ENCODE peak calls at places on chromosomes 5 and 9, in four cellular contexts. One of them, this sample, is unnamed.

GRCh38 chr5:131589510-131590348 is 45.3 kb downstream of the RAPGEF6 start:
- DNase-seq in H9: peak
- DNase-seq in stimulated activated CD8-positive, alpha-beta memory T cell treated with anti-CD3 and anti-CD28 coated beads, Interleukin-4, amount 100 ng/mL, for 24 hours: no peak
- DNase-seq in HuH-7: peak
- DNase-seq in this sample: no peak

GRCh38 chr9:86706391-86706790 is 240.9 kb downstream of the GAS1 start:
- DNase-seq in H9: no peak
- DNase-seq in stimulated activated CD8-positive, alpha-beta memory T cell treated with anti-CD3 and anti-CD28 coated beads, Interleukin-4, amount 100 ng/mL, for 24 hours: no peak
- DNase-seq in HuH-7: no peak
- DNase-seq in this sample: no peak

GRCh38 chr5:82297711-82298110 is 19.6 kb upstream of the RPS23 start:
- DNase-seq in H9: no peak
- DNase-seq in stimulated activated CD8-positive, alpha-beta memory T cell treated with anti-CD3 and anti-CD28 coated beads, Interleukin-4, amount 100 ng/mL, for 24 hours: no peak
- DNase-seq in HuH-7: no peak
- DNase-seq in this sample: no peak

GRCh38 chr9:138051586-138052321 is 174.2 kb downstream of the CACNA1B start:
- DNase-seq in H9: no peak
- DNase-seq in stimulated activated CD8-positive, alpha-beta memory T cell treated with anti-CD3 and anti-CD28 coated beads, Interleukin-4, amount 100 ng/mL, for 24 hours: no peak
- DNase-seq in HuH-7: no peak
- DNase-seq in this sample: no peak

GRCh38 chr9:33418090-33418489 is 15.7 kb upstream of the AQP7 start:
- DNase-seq in H9: no peak
- DNase-seq in stimulated activated CD8-positive, alpha-beta memory T cell treated with anti-CD3 and anti-CD28 coated beads, Interleukin-4, amount 100 ng/mL, for 24 hours: no peak
- DNase-seq in HuH-7: no peak
- DNase-seq in this sample: no peak

GRCh38 chr5:149141957-149142851 is 911 bp downstream of the ABLIM3 start:
- DNase-seq in H9: peak
- DNase-seq in stimulated activated CD8-positive, alpha-beta memory T cell treated with anti-CD3 and anti-CD28 coated beads, Interleukin-4, amount 100 ng/mL, for 24 hours: no peak
- DNase-seq in HuH-7: no peak
- DNase-seq in this sample: peak

GRCh38 chr5:157670662-157671591 is at the start of gene C5orf52:
- DNase-seq in H9: no peak
- DNase-seq in stimulated activated CD8-positive, alpha-beta memory T cell treated with anti-CD3 and anti-CD28 coated beads, Interleukin-4, amount 100 ng/mL, for 24 hours: no peak
- DNase-seq in HuH-7: peak
- DNase-seq in this sample: peak

GRCh38 chr9:38687389-38687842 is 32.5 kb downstream of the FAM240B start:
- DNase-seq in H9: peak
- DNase-seq in stimulated activated CD8-positive, alpha-beta memory T cell treated with anti-CD3 and anti-CD28 coated beads, Interleukin-4, amount 100 ng/mL, for 24 hours: no peak
- DNase-seq in HuH-7: no peak
- DNase-seq in this sample: no peak

GRCh38 chr5:169788168-169788567 is 151.1 kb downstream of the DOCK2 start:
- DNase-seq in H9: no peak
- DNase-seq in stimulated activated CD8-positive, alpha-beta memory T cell treated with anti-CD3 and anti-CD28 coated beads, Interleukin-4, amount 100 ng/mL, for 24 hours: no peak
- DNase-seq in HuH-7: no peak
- DNase-seq in this sample: no peak

GRCh38 chr9:104866186-104866585 is 61.8 kb downstream of the ABCA1 start:
- DNase-seq in H9: no peak
- DNase-seq in stimulated activated CD8-positive, alpha-beta memory T cell treated with anti-CD3 and anti-CD28 coated beads, Interleukin-4, amount 100 ng/mL, for 24 hours: no peak
- DNase-seq in HuH-7: no peak
- DNase-seq in this sample: no peak

GRCh38 chr5:42927730-42928129 is 112.4 kb downstream of the ANXA2R start:
- DNase-seq in H9: no peak
- DNase-seq in stimulated activated CD8-positive, alpha-beta memory T cell treated with anti-CD3 and anti-CD28 coated beads, Interleukin-4, amount 100 ng/mL, for 24 hours: no peak
- DNase-seq in HuH-7: no peak
- DNase-seq in this sample: no peak

GRCh38 chr5:55363861-55364260 is 56.1 kb downstream of the MTREX start:
- DNase-seq in H9: no peak
- DNase-seq in stimulated activated CD8-positive, alpha-beta memory T cell treated with anti-CD3 and anti-CD28 coated beads, Interleukin-4, amount 100 ng/mL, for 24 hours: no peak
- DNase-seq in HuH-7: no peak
- DNase-seq in this sample: no peak

GRCh38 chr9:74804018-74804385 is 83.7 kb downstream of the TRPM6 start:
- DNase-seq in H9: no peak
- DNase-seq in stimulated activated CD8-positive, alpha-beta memory T cell treated with anti-CD3 and anti-CD28 coated beads, Interleukin-4, amount 100 ng/mL, for 24 hours: no peak
- DNase-seq in HuH-7: no peak
- DNase-seq in this sample: no peak

GRCh38 chr9:87834357-87834756 is 48.3 kb upstream of the SPATA31E1 start:
- DNase-seq in H9: peak
- DNase-seq in stimulated activated CD8-positive, alpha-beta memory T cell treated with anti-CD3 and anti-CD28 coated beads, Interleukin-4, amount 100 ng/mL, for 24 hours: no peak
- DNase-seq in HuH-7: no peak
- DNase-seq in this sample: no peak

GRCh38 chr5:59583151-59583809 is 310.2 kb downstream of the PDE4D start:
- DNase-seq in H9: no peak
- DNase-seq in stimulated activated CD8-positive, alpha-beta memory T cell treated with anti-CD3 and anti-CD28 coated beads, Interleukin-4, amount 100 ng/mL, for 24 hours: no peak
- DNase-seq in HuH-7: no peak
- DNase-seq in this sample: no peak

GRCh38 chr5:20678814-20679298 is 690.9 kb upstream of the CDH18 start:
- DNase-seq in H9: no peak
- DNase-seq in stimulated activated CD8-positive, alpha-beta memory T cell treated with anti-CD3 and anti-CD28 coated beads, Interleukin-4, amount 100 ng/mL, for 24 hours: no peak
- DNase-seq in HuH-7: no peak
- DNase-seq in this sample: no peak

GRCh38 chr9:12908910-12909309 is 134.1 kb downstream of the LURAP1L start:
- DNase-seq in H9: no peak
- DNase-seq in stimulated activated CD8-positive, alpha-beta memory T cell treated with anti-CD3 and anti-CD28 coated beads, Interleukin-4, amount 100 ng/mL, for 24 hours: no peak
- DNase-seq in HuH-7: no peak
- DNase-seq in this sample: no peak

GRCh38 chr5:98774192-98775046 is 956 bp downstream of the RGMB start:
- DNase-seq in H9: peak
- DNase-seq in stimulated activated CD8-positive, alpha-beta memory T cell treated with anti-CD3 and anti-CD28 coated beads, Interleukin-4, amount 100 ng/mL, for 24 hours: no peak
- DNase-seq in HuH-7: peak
- DNase-seq in this sample: peak

GRCh38 chr9:116365056-116365471 is 211.5 kb downstream of the PAPPA start:
- DNase-seq in H9: no peak
- DNase-seq in stimulated activated CD8-positive, alpha-beta memory T cell treated with anti-CD3 and anti-CD28 coated beads, Interleukin-4, amount 100 ng/mL, for 24 hours: no peak
- DNase-seq in HuH-7: no peak
- DNase-seq in this sample: peak

GRCh38 chr5:74251106-74252032 is 389.2 kb downstream of the ENC1 start:
- DNase-seq in H9: no peak
- DNase-seq in stimulated activated CD8-positive, alpha-beta memory T cell treated with anti-CD3 and anti-CD28 coated beads, Interleukin-4, amount 100 ng/mL, for 24 hours: no peak
- DNase-seq in HuH-7: peak
- DNase-seq in this sample: peak

GRCh38 chr5:135462304-135462703 is 10.2 kb upstream of the TIFAB start:
- DNase-seq in H9: peak
- DNase-seq in stimulated activated CD8-positive, alpha-beta memory T cell treated with anti-CD3 and anti-CD28 coated beads, Interleukin-4, amount 100 ng/mL, for 24 hours: no peak
- DNase-seq in HuH-7: peak
- DNase-seq in this sample: no peak

GRCh38 chr5:128965011-128965637 is at the start of gene SLC27A6:
- DNase-seq in H9: peak
- DNase-seq in stimulated activated CD8-positive, alpha-beta memory T cell treated with anti-CD3 and anti-CD28 coated beads, Interleukin-4, amount 100 ng/mL, for 24 hours: no peak
- DNase-seq in HuH-7: peak
- DNase-seq in this sample: peak

GRCh38 chr5:148809781-148810524 is 16.5 kb upstream of the ADRB2 start:
- DNase-seq in H9: no peak
- DNase-seq in stimulated activated CD8-positive, alpha-beta memory T cell treated with anti-CD3 and anti-CD28 coated beads, Interleukin-4, amount 100 ng/mL, for 24 hours: no peak
- DNase-seq in HuH-7: no peak
- DNase-seq in this sample: no peak

GRCh38 chr5:109316631-109317030 is 93.1 kb downstream of the PJA2 start:
- DNase-seq in H9: no peak
- DNase-seq in stimulated activated CD8-positive, alpha-beta memory T cell treated with anti-CD3 and anti-CD28 coated beads, Interleukin-4, amount 100 ng/mL, for 24 hours: no peak
- DNase-seq in HuH-7: no peak
- DNase-seq in this sample: no peak

GRCh38 chr5:130141689-130142320 is 237.5 kb downstream of the CHSY3 start:
- DNase-seq in H9: peak
- DNase-seq in stimulated activated CD8-positive, alpha-beta memory T cell treated with anti-CD3 and anti-CD28 coated beads, Interleukin-4, amount 100 ng/mL, for 24 hours: no peak
- DNase-seq in HuH-7: peak
- DNase-seq in this sample: no peak

GRCh38 chr5:62178258-62178657 is 127.7 kb upstream of the KIF2A start:
- DNase-seq in H9: no peak
- DNase-seq in stimulated activated CD8-positive, alpha-beta memory T cell treated with anti-CD3 and anti-CD28 coated beads, Interleukin-4, amount 100 ng/mL, for 24 hours: no peak
- DNase-seq in HuH-7: no peak
- DNase-seq in this sample: no peak

GRCh38 chr9:137032893-137033292 is 1.0 kb upstream of the FUT7 start:
- DNase-seq in H9: no peak
- DNase-seq in stimulated activated CD8-positive, alpha-beta memory T cell treated with anti-CD3 and anti-CD28 coated beads, Interleukin-4, amount 100 ng/mL, for 24 hours: no peak
- DNase-seq in HuH-7: no peak
- DNase-seq in this sample: no peak

GRCh38 chr5:144832416-144832815 is 661.7 kb downstream of the KCTD16 start:
- DNase-seq in H9: no peak
- DNase-seq in stimulated activated CD8-positive, alpha-beta memory T cell treated with anti-CD3 and anti-CD28 coated beads, Interleukin-4, amount 100 ng/mL, for 24 hours: no peak
- DNase-seq in HuH-7: no peak
- DNase-seq in this sample: no peak

GRCh38 chr5:103562084-103562452 is 521 bp downstream of the NUDT12 start:
- DNase-seq in H9: no peak
- DNase-seq in stimulated activated CD8-positive, alpha-beta memory T cell treated with anti-CD3 and anti-CD28 coated beads, Interleukin-4, amount 100 ng/mL, for 24 hours: no peak
- DNase-seq in HuH-7: no peak
- DNase-seq in this sample: no peak

GRCh38 chr5:131581710-131582109 is 53.3 kb downstream of the RAPGEF6 start:
- DNase-seq in H9: no peak
- DNase-seq in stimulated activated CD8-positive, alpha-beta memory T cell treated with anti-CD3 and anti-CD28 coated beads, Interleukin-4, amount 100 ng/mL, for 24 hours: no peak
- DNase-seq in HuH-7: no peak
- DNase-seq in this sample: no peak

GRCh38 chr5:154467655-154468354 is 10.2 kb downstream of the HAND1 start:
- DNase-seq in H9: peak
- DNase-seq in stimulated activated CD8-positive, alpha-beta memory T cell treated with anti-CD3 and anti-CD28 coated beads, Interleukin-4, amount 100 ng/mL, for 24 hours: peak
- DNase-seq in HuH-7: peak
- DNase-seq in this sample: peak

GRCh38 chr5:81971086-81971693 is 633 bp upstream of the ATG10 start:
- DNase-seq in H9: no peak
- DNase-seq in stimulated activated CD8-positive, alpha-beta memory T cell treated with anti-CD3 and anti-CD28 coated beads, Interleukin-4, amount 100 ng/mL, for 24 hours: no peak
- DNase-seq in HuH-7: peak
- DNase-seq in this sample: no peak

GRCh38 chr9:34154052-34154451 is 24.8 kb upstream of the UBAP1 start:
- DNase-seq in H9: no peak
- DNase-seq in stimulated activated CD8-positive, alpha-beta memory T cell treated with anti-CD3 and anti-CD28 coated beads, Interleukin-4, amount 100 ng/mL, for 24 hours: no peak
- DNase-seq in HuH-7: no peak
- DNase-seq in this sample: no peak

GRCh38 chr5:156271569-156271968 is 55.4 kb upstream of the SGCD start:
- DNase-seq in H9: no peak
- DNase-seq in stimulated activated CD8-positive, alpha-beta memory T cell treated with anti-CD3 and anti-CD28 coated beads, Interleukin-4, amount 100 ng/mL, for 24 hours: no peak
- DNase-seq in HuH-7: no peak
- DNase-seq in this sample: no peak

GRCh38 chr9:125632321-125633115 is 74.5 kb downstream of the MAPKAP1 start:
- DNase-seq in H9: no peak
- DNase-seq in stimulated activated CD8-positive, alpha-beta memory T cell treated with anti-CD3 and anti-CD28 coated beads, Interleukin-4, amount 100 ng/mL, for 24 hours: no peak
- DNase-seq in HuH-7: peak
- DNase-seq in this sample: no peak

GRCh38 chr5:81125959-81126358 is 107.2 kb upstream of the CKMT2 start:
- DNase-seq in H9: no peak
- DNase-seq in stimulated activated CD8-positive, alpha-beta memory T cell treated with anti-CD3 and anti-CD28 coated beads, Interleukin-4, amount 100 ng/mL, for 24 hours: no peak
- DNase-seq in HuH-7: peak
- DNase-seq in this sample: peak

GRCh38 chr5:113110117-113110516 is 133.5 kb downstream of the DCP2 start:
- DNase-seq in H9: no peak
- DNase-seq in stimulated activated CD8-positive, alpha-beta memory T cell treated with anti-CD3 and anti-CD28 coated beads, Interleukin-4, amount 100 ng/mL, for 24 hours: no peak
- DNase-seq in HuH-7: no peak
- DNase-seq in this sample: no peak

GRCh38 chr5:23033864-23034263 is 180.7 kb upstream of the CDH12 start:
- DNase-seq in H9: no peak
- DNase-seq in stimulated activated CD8-positive, alpha-beta memory T cell treated with anti-CD3 and anti-CD28 coated beads, Interleukin-4, amount 100 ng/mL, for 24 hours: no peak
- DNase-seq in HuH-7: no peak
- DNase-seq in this sample: no peak

GRCh38 chr9:130185494-130186005 is 13.3 kb downstream of the NCS1 start:
- DNase-seq in H9: no peak
- DNase-seq in stimulated activated CD8-positive, alpha-beta memory T cell treated with anti-CD3 and anti-CD28 coated beads, Interleukin-4, amount 100 ng/mL, for 24 hours: no peak
- DNase-seq in HuH-7: no peak
- DNase-seq in this sample: peak

GRCh38 chr5:135012951-135013391 is 21.1 kb downstream of the PITX1 start:
- DNase-seq in H9: no peak
- DNase-seq in stimulated activated CD8-positive, alpha-beta memory T cell treated with anti-CD3 and anti-CD28 coated beads, Interleukin-4, amount 100 ng/mL, for 24 hours: no peak
- DNase-seq in HuH-7: no peak
- DNase-seq in this sample: no peak